ENCODE peak calls at places on chromosomes 2 and 18, in four cellular contexts. S, K, L and H are unnamed samples.

GRCh38 chr2:43609304-43609883 is 13.6 kb upstream of the THADA start:
- DNase-seq in L (peak), S (no peak), K (no peak), H (peak)

GRCh38 chr2:85695691-85696668 is 1.8 kb downstream of the GNLY start:
- DNase-seq in L (no peak), K (no peak), S (no peak), H (no peak)

GRCh38 chr2:120818441-120818920 is 82.8 kb downstream of the GLI2 start:
- DNase-seq in S (no peak), K (no peak), L (no peak), H (no peak)

GRCh38 chr2:241751776-241752175 is 17.3 kb downstream of the D2HGDH start:
- DNase-seq in K (no peak), S (no peak), L (no peak), H (no peak)

GRCh38 chr2:40016151-40016885 is 237.3 kb upstream of the THUMPD2 start:
- DNase-seq in S (no peak), L (no peak), K (no peak), H (no peak)

GRCh38 chr2:60512063-60512622 is 41.3 kb downstream of the BCL11A start:
- DNase-seq in L (no peak), S (no peak), K (no peak), H (peak)

GRCh38 chr18:74652392-74652988 is 54.8 kb downstream of the ZNF407 start:
- DNase-seq in K (no peak), L (peak), S (peak), H (peak)

GRCh38 chr2:26173596-26174482 is 951 bp downstream of the GAREM2 start:
- DNase-seq in K (no peak), L (no peak), S (no peak), H (no peak)

GRCh38 chr2:64485961-64486360 is 32.0 kb downstream of the LGALSL start:
- DNase-seq in L (peak), S (no peak), K (no peak), H (no peak)

GRCh38 chr2:231186325-231186724 is 12.1 kb upstream of the ARMC9 start:
- DNase-seq in L (no peak), K (no peak), S (no peak), H (no peak)

GRCh38 chr2:72035518-72036172 is 112.0 kb downstream of the CYP26B1 start:
- DNase-seq in L (peak), K (peak), S (no peak), H (no peak)

GRCh38 chr2:8153258-8153718 is 528.6 kb upstream of the ID2 start:
- DNase-seq in L (no peak), K (no peak), S (no peak), H (no peak)

GRCh38 chr18:62044490-62045000 is 142.3 kb downstream of the PIGN start:
- DNase-seq in S (no peak), L (no peak), K (no peak), H (no peak)

GRCh38 chr2:10712186-10712809 is 9.1 kb upstream of the ATP6V1C2 start:
- DNase-seq in S (peak), L (no peak), K (no peak), H (no peak)

GRCh38 chr2:3500326-3500899 is 18.9 kb downstream of the ADI1 start:
- DNase-seq in L (no peak), K (no peak), S (no peak), H (no peak)

GRCh38 chr18:25842665-25843064 is 247.7 kb downstream of the SS18 start:
- DNase-seq in S (no peak), L (no peak), K (no peak), H (no peak)

GRCh38 chr18:7272268-7273049 is 41.6 kb downstream of the LRRC30 start:
- DNase-seq in K (peak), S (peak), L (peak), H (no peak)

GRCh38 chr2:72289283-72289682 is 141.6 kb upstream of the CYP26B1 start:
- DNase-seq in L (no peak), S (no peak), K (no peak), H (no peak)

GRCh38 chr2:3631161-3631850 is 26.7 kb upstream of the ALLC start:
- DNase-seq in K (no peak), L (no peak), S (no peak), H (no peak)

GRCh38 chr2:81304154-81304830 is 999.7 kb upstream of the LRRTM1 start:
- DNase-seq in S (no peak), L (peak), K (no peak), H (no peak)

GRCh38 chr2:138364554-138365162 is 136.9 kb upstream of the SPOPL start:
- DNase-seq in L (peak), K (no peak), S (no peak), H (no peak)

GRCh38 chr2:106026271-106027190 is 167.6 kb downstream of the UXS1 start:
- DNase-seq in S (peak), L (no peak), K (no peak), H (no peak)

GRCh38 chr2:219002395-219003266 is 9.4 kb upstream of the CRYBA2 start:
- DNase-seq in L (peak), S (no peak), K (peak), H (peak)

GRCh38 chr2:58710795-58711279 is 469.7 kb upstream of the FANCL start:
- DNase-seq in S (no peak), K (no peak), L (no peak), H (no peak)

GRCh38 chr2:239498981-239499633 is 98.3 kb upstream of the HDAC4 start:
- DNase-seq in K (peak), L (no peak), S (no peak), H (no peak)

GRCh38 chr18:54284967-54285785 is 15.9 kb downstream of the POLI start:
- DNase-seq in K (no peak), L (peak), S (no peak), H (peak)

GRCh38 chr18:44627245-44627644 is 53.4 kb upstream of the SETBP1 start:
- DNase-seq in L (peak), K (no peak), S (no peak), H (no peak)

GRCh38 chr2:21715865-21716264 is 592.1 kb downstream of the TDRD15 start:
- DNase-seq in K (no peak), S (no peak), L (no peak), H (no peak)

GRCh38 chr2:109597283-109597682 is 16.5 kb downstream of the SEPTIN10 start:
- DNase-seq in L (no peak), S (no peak), K (no peak), H (peak)

GRCh38 chr2:30072250-30072842 is 74.5 kb upstream of the YPEL5 start:
- DNase-seq in K (peak), L (peak), S (peak), H (peak)

GRCh38 chr2:39938035-39938835 is 159.2 kb upstream of the THUMPD2 start:
- DNase-seq in K (no peak), S (no peak), L (peak), H (no peak)

GRCh38 chr2:48343571-48344440 is 186.1 kb upstream of the STON1 start:
- DNase-seq in K (no peak), S (peak), L (peak), H (peak)

GRCh38 chr2:9752441-9753275 is 90.6 kb upstream of the TAF1B start:
- DNase-seq in K (no peak), L (peak), S (no peak), H (peak)

GRCh38 chr18:48613589-48613988 is 74.8 kb downstream of the CTIF start:
- DNase-seq in S (no peak), L (no peak), K (no peak), H (no peak)

GRCh38 chr2:109558076-109558882 is 55.5 kb downstream of the SEPTIN10 start:
- DNase-seq in L (peak), K (no peak), S (no peak), H (no peak)

GRCh38 chr2:152646264-152646663 is 71.0 kb downstream of the PRPF40A start:
- DNase-seq in K (no peak), S (no peak), L (no peak), H (no peak)

GRCh38 chr2:37226863-37227262 is 4.5 kb downstream of the CEBPZ start:
- DNase-seq in L (no peak), K (no peak), S (no peak), H (no peak)
- H3K4me3 ChIP-seq in L (no peak), K (no peak), S (no peak), H (no peak)

DNA sequence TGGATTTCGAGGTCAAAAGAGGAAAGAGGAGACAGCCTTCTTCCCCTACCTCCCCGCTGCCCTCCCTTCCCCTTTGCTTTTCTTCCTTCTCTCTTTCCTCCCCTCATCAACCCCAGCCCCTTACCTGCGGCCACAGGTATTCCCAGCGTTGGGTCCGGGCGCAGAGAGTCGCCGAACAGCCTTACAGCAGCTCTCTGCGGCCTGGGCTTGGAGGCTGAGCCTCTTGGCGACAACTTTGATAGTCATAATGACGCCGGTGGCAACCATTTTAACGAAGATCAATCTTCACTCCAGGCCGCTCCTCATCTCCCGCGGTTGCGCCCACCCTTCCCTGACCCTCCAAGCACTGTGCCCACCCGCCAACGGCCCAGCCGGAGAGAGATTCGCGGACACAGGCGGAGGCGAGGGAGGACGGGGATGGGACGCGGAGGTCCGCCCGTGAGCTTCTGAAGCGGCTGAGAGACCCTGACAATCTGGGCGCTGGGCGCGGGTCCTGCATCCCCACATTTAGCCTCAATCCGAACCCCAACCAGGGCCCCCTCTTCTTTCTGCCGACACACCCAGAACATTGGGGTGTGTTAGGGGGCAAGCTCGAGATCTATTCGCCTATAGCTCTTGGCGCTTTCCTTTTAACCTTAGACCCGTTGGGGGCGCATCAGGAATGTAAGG is 1.5 kb upstream of the EVX2 start:
- DNase-seq in S (no peak), K (no peak), L (no peak), H (no peak)
- H3K4me3 ChIP-seq in S (no peak), K (no peak), L (no peak), H (no peak)

DNA sequence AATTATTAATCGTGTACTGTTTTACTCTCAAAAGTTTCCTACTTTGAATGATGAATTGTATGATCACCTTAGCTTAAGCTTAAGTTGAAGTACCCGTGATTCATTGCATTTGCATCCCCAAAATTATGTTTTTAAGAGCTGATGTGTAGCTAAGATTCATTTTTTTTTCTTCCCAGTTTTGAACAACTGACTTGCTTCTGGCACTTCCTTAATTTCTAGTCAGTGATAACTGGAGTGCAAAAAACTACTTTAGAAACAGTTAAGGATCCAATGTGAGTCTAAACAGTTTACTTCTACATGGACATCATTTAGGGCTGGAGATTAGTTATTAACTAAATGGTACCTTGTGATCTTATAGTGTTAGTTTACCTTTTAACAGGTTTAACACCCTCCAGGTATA is 124.0 kb upstream of the CAVIN2 start:
- DNase-seq in K (no peak), S (no peak), L (no peak), H (no peak)
- H3K4me3 ChIP-seq in K (no peak), S (no peak), L (no peak), H (no peak)

GRCh38 chr2:88694015-88694414 is 2.5 kb downstream of the RPIA start:
- DNase-seq in K (no peak), L (no peak), S (no peak), H (no peak)
- H3K4me3 ChIP-seq in K (no peak), L (no peak), S (no peak), H (no peak)

DNA sequence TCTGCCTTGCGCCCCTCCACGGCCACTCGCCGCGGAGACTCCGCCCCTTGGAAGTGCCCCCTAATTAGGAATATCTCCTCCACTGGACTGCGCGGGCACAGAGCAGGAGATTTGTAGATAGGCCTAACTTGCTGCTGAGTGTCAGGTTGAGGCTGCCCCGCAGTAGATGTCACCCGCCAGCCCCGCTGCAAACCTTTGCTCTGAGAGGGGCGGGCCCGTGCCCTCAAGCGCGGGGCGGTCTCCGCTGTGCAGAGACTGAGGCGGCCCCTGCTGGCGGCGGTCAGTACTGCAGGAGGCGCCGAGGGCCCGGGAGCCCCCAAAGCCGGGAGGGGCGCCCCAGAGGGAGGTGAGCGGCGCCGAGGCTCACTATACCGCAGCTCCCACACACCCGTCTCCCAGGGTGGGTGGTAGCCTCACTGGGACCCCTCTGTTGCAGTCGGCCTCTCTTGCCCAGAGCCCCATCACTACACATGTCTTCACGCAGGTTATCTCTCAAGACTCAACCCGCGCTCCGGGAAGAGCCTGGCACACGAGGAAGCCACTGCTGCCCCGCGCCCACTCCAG is 2.9 kb upstream of the NEURL3 start:
- DNase-seq in K (peak), S (peak), L (peak), H (peak)
- H3K4me3 ChIP-seq in K (peak), S (no peak), L (no peak), H (no peak)